ENCODE peak calls at places on chromosomes 11 and 22, in six cellular contexts. N, S, P, L, V and T are unnamed samples.

GRCh38 chr11:88704505-88704904 is 361.3 kb downstream of the GRM5 start:
- DNase-seq in N (peak; percentile 16), P (no peak), V (no peak), S (no peak), L (no peak), T (peak; percentile 35)

GRCh38 chr11:123218451-123218850 is 23.4 kb upstream of the CLMP start:
- DNase-seq in S (no peak), N (no peak), P (no peak), V (peak; percentile 66), L (no peak), T (peak; percentile 48)

GRCh38 chr11:35151241-35151640 is 12.3 kb downstream of the CD44 start:
- DNase-seq in S (no peak), P (no peak), V (no peak), L (no peak), N (peak; percentile 64), T (no peak)

GRCh38 chr11:130995266-130995665 is 79.0 kb upstream of the SNX19 start:
- DNase-seq in S (no peak), V (no peak), N (no peak), P (no peak), L (no peak), T (no peak)

GRCh38 chr11:49303080-49303479 is 94.7 kb upstream of the FOLH1 start:
- DNase-seq in V (no peak), P (no peak), S (no peak), L (no peak), N (no peak), T (no peak)

GRCh38 chr11:2566223-2567025 is 121.6 kb downstream of the KCNQ1 start:
- DNase-seq in P (no peak), V (peak; percentile 51), L (peak; percentile 13), S (no peak), N (no peak), T (peak; percentile 10)

GRCh38 chr11:116852261-116853125 is 15.1 kb upstream of the APOA1 start:
- DNase-seq in V (no peak), S (no peak), P (no peak), L (no peak), N (peak; percentile 19), T (no peak)

GRCh38 chr22:34761111-34761510 is 304.8 kb upstream of the ISX start:
- DNase-seq in V (no peak), P (no peak), L (no peak), N (no peak), S (no peak), T (no peak)

GRCh38 chr22:42171417-42171816 is 40.8 kb upstream of the CYP2D6 start:
- DNase-seq in L (no peak), P (no peak), V (peak; percentile 70), S (no peak), N (no peak), T (no peak)

GRCh38 chr11:126468102-126468521 is 112.6 kb downstream of the ST3GAL4 start:
- DNase-seq in P (no peak), L (peak; percentile 27), V (no peak), N (no peak), S (no peak), T (no peak)

GRCh38 chr11:116376547-116376946 is 396.2 kb downstream of the BUD13 start:
- DNase-seq in L (no peak), S (no peak), V (no peak), N (no peak), P (no peak), T (peak; percentile 84)

GRCh38 chr11:115548878-115549528 is 44.8 kb upstream of the CADM1 start:
- DNase-seq in V (peak; percentile 92), N (no peak), P (no peak), L (no peak), S (no peak), T (no peak)

GRCh38 chr11:12725047-12725862 is 51.0 kb downstream of the TEAD1 start:
- DNase-seq in P (no peak), S (no peak), N (no peak), V (no peak), L (no peak), T (no peak)

GRCh38 chr22:42930810-42931420 is 73.8 kb upstream of the ARFGAP3 start:
- DNase-seq in P (no peak), L (peak; percentile 63), S (no peak), V (peak; percentile 69), N (no peak), T (no peak)

GRCh38 chr22:22849640-22850610 is 37.7 kb upstream of the IGLL5 start:
- DNase-seq in V (no peak), N (no peak), L (no peak), S (no peak), P (no peak), T (no peak)

GRCh38 chr11:130533113-130533803 is 84.8 kb downstream of the ADAMTS15 start:
- DNase-seq in S (no peak), P (no peak), L (no peak), V (no peak), N (no peak), T (peak; percentile 22)

GRCh38 chr11:2382927-2383822 is 6.1 kb downstream of the CD81 start:
- DNase-seq in N (no peak), P (no peak), V (peak; percentile 70), S (no peak), L (peak; percentile 80), T (peak; percentile 26)

GRCh38 chr11:24524156-24524555 is 27.3 kb downstream of the LUZP2 start:
- DNase-seq in S (no peak), V (no peak), P (no peak), N (no peak), L (no peak), T (no peak)

GRCh38 chr11:9144828-9145227 is 53.4 kb upstream of the SCUBE2 start:
- DNase-seq in L (no peak), S (no peak), N (no peak), V (no peak), P (no peak), T (no peak)

GRCh38 chr11:84905411-84905810 is 721.7 kb downstream of the DLG2 start:
- DNase-seq in V (no peak), P (no peak), S (no peak), L (no peak), N (peak; percentile 32), T (no peak)

GRCh38 chr11:36102868-36103267 is 159.0 kb downstream of the LDLRAD3 start:
- DNase-seq in V (no peak), S (no peak), N (no peak), L (no peak), P (no peak), T (no peak)

GRCh38 chr11:133570376-133570775 is 38.1 kb upstream of the OPCML start:
- DNase-seq in S (no peak), L (no peak), V (no peak), N (no peak), P (no peak), T (no peak)

GRCh38 chr22:31179345-31179744 is 19.4 kb downstream of the RNF185 start:
- DNase-seq in V (no peak), P (no peak), S (no peak), N (peak; percentile 81), L (no peak), T (no peak)

GRCh38 chr22:26479792-26480610 is 3.6 kb downstream of the HPS4 start:
- DNase-seq in S (no peak), N (no peak), L (no peak), P (no peak), V (no peak), T (no peak)

GRCh38 chr22:38431266-38432010 is 23.6 kb downstream of the KCNJ4 start:
- DNase-seq in N (no peak), L (no peak), P (no peak), S (no peak), V (peak; percentile 66), T (no peak)

GRCh38 chr22:23166841-23167610 is 13.3 kb upstream of the BCR start:
- DNase-seq in P (no peak), L (no peak), N (no peak), S (no peak), V (no peak), T (no peak)

GRCh38 chr22:19449422-19449767 is 1.9 kb upstream of the C22orf39 start:
- DNase-seq in N (no peak), S (no peak), L (no peak), V (no peak), P (no peak), T (no peak)

GRCh38 chr22:35397095-35397904 is 2.6 kb upstream of the MCM5 start:
- DNase-seq in V (no peak), N (no peak), S (no peak), L (no peak), P (no peak), T (peak; percentile 58)

GRCh38 chr11:35265755-35266454 is 126.9 kb downstream of the CD44 start:
- DNase-seq in N (no peak), V (no peak), P (no peak), S (no peak), L (no peak), T (no peak)

GRCh38 chr11:90512846-90513245 is 290.0 kb upstream of the CHORDC1 start:
- DNase-seq in P (no peak), N (no peak), S (no peak), V (no peak), L (no peak), T (no peak)

GRCh38 chr11:122512688-122513087 is 142.8 kb upstream of the UBASH3B start:
- DNase-seq in N (no peak), S (no peak), L (no peak), V (no peak), P (no peak), T (no peak)

GRCh38 chr22:24550028-24550901 is 4.7 kb downstream of the GUCD1 start:
- DNase-seq in N (no peak), S (no peak), V (no peak), P (no peak), L (peak; percentile 25), T (peak; percentile 8)

GRCh38 chr11:132904566-132904965 is 627.7 kb downstream of the OPCML start:
- DNase-seq in V (no peak), L (no peak), N (no peak), S (no peak), P (no peak), T (no peak)

GRCh38 chr11:19816817-19817216 is 104.2 kb downstream of the NAV2 start:
- DNase-seq in S (no peak), L (no peak), V (peak; percentile 76), P (no peak), N (no peak), T (no peak)

GRCh38 chr11:45142241-45142885 is 4.1 kb upstream of the PRDM11 start:
- DNase-seq in P (no peak), L (no peak), V (no peak), S (no peak), N (no peak), T (peak; percentile 51)
- H3K27me3 ChIP-seq in P (no peaks in the 10 kb centered on the region), L (peaks cover 2% of the 10 kb centered on the region), V (peaks cover 61% of the 10 kb centered on the region), S (peaks cover 7% of the 10 kb centered on the region), N (peaks cover 39% of the 10 kb centered on the region), T (peaks cover 50% of the 10 kb centered on the region)

GRCh38 chr22:49528420-49528720 is 299.3 kb downstream of the BRD1 start:
- DNase-seq in N (no peak), S (no peak), V (no peak), P (no peak), L (no peak), T (no peak)
- H3K27me3 ChIP-seq in N (no peaks in the 10 kb centered on the region), S (no peaks in the 10 kb centered on the region), V (no peaks in the 10 kb centered on the region), P (no peaks in the 10 kb centered on the region), L (peaks cover 14% of the 10 kb centered on the region), T (no peaks in the 10 kb centered on the region)

GRCh38 chr11:64290352-64290751 is 750 bp upstream of the KCNK4 start:
- DNase-seq in S (no peak), L (no peak), V (no peak), N (no peak), P (no peak), T (no peak)
- H3K27me3 ChIP-seq in S (peaks cover 46% of the 10 kb centered on the region), L (peaks cover 57% of the 10 kb centered on the region), V (peaks cover 61% of the 10 kb centered on the region), N (peaks cover 14% of the 10 kb centered on the region), P (no peaks in the 10 kb centered on the region), T (peaks cover 63% of the 10 kb centered on the region)

GRCh38 chr22:44954113-44954512 is 55.7 kb downstream of the PHF21B start:
- DNase-seq in S (no peak), L (no peak), V (no peak), P (no peak), N (no peak), T (no peak)
- H3K27me3 ChIP-seq in S (peaks cover 5% of the 10 kb centered on the region), L (peaks cover 66% of the 10 kb centered on the region), V (no peaks in the 10 kb centered on the region), P (no peaks in the 10 kb centered on the region), N (peaks cover 68% of the 10 kb centered on the region), T (no peaks in the 10 kb centered on the region)